ENCODE peak calls at places on chromosomes 12 and 14, in five cellular contexts. A is K562, D is colonic mucosa, V is heart left ventricle, Q is Caco-2. W is an unnamed sample.

GRCh38 chr12:112178796-112179195 is 53.4 kb downstream of the TRAFD1 start:
- DNase-seq in A (no peak), D (no peak), V (no peak), Q (no peak), W (no peak)

GRCh38 chr12:9134981-9135628 is 19.4 kb upstream of the A2M start:
- DNase-seq in A (peak), D (no peak), V (no peak), Q (no peak), W (no peak)

GRCh38 chr14:105666420-105666819 is 140.0 kb downstream of the TMEM121 start:
- DNase-seq in A (no peak), D (no peak), V (no peak), Q (no peak), W (no peak)

GRCh38 chr12:81303935-81304334 is 226.1 kb downstream of the ACSS3 start:
- DNase-seq in A (no peak), D (no peak), V (no peak), Q (no peak), W (no peak)

GRCh38 chr14:103871596-103872480 is 24.5 kb upstream of the PPP1R13B start:
- DNase-seq in A (peak), D (peak), V (peak), Q (no peak), W (no peak)

GRCh38 chr12:75177997-75178396 is 31.6 kb downstream of the KCNC2 start:
- DNase-seq in A (no peak), D (no peak), V (no peak), Q (no peak), W (peak)

GRCh38 chr12:68915055-68915454 is 17.9 kb downstream of the CPM start:
- DNase-seq in A (no peak), D (no peak), V (no peak), Q (no peak), W (no peak)

GRCh38 chr14:104794641-104795467 is 694 bp downstream of the AKT1 start:
- DNase-seq in A (peak), D (peak), V (no peak), Q (no peak), W (no peak)

GRCh38 chr14:90903101-90903500 is 86.9 kb upstream of the TTC7B start:
- DNase-seq in A (peak), D (peak), V (no peak), Q (peak), W (peak)

GRCh38 chr12:2163172-2163927 is 110.6 kb downstream of the CACNA1C start:
- DNase-seq in A (peak), D (peak), V (peak), Q (no peak), W (no peak)

GRCh38 chr12:63967781-63968180 is 123.3 kb downstream of the SRGAP1 start:
- DNase-seq in A (no peak), D (no peak), V (no peak), Q (no peak), W (no peak)

GRCh38 chr14:43003845-43004244 is 1397.2 kb downstream of the LRFN5 start:
- DNase-seq in A (no peak), D (no peak), V (no peak), Q (no peak), W (peak)

GRCh38 chr14:55730602-55731001 is 150.6 kb downstream of the KTN1 start:
- DNase-seq in A (no peak), D (no peak), V (no peak), Q (no peak), W (no peak)

GRCh38 chr14:29926228-29926627 is 1.4 kb downstream of the PRKD1 start:
- DNase-seq in A (no peak), D (no peak), V (no peak), Q (no peak), W (no peak)

GRCh38 chr14:23452237-23452636 is 16.8 kb upstream of the MYH7 start:
- DNase-seq in A (no peak), D (no peak), V (no peak), Q (no peak), W (no peak)

GRCh38 chr12:23621910-23622309 is 327.6 kb downstream of the SOX5 start:
- DNase-seq in A (no peak), D (no peak), V (no peak), Q (no peak), W (no peak)

GRCh38 chr14:50018236-50019210 is 97.8 kb downstream of the VCPKMT start:
- DNase-seq in A (no peak), D (peak), V (no peak), Q (peak), W (no peak)

GRCh38 chr12:88558341-88558867 is 21.9 kb downstream of the KITLG start:
- DNase-seq in A (no peak), D (no peak), V (no peak), Q (no peak), W (no peak)

GRCh38 chr12:90801776-90802175 is 153.2 kb downstream of the CCER1 start:
- DNase-seq in A (no peak), D (no peak), V (no peak), Q (no peak), W (no peak)

GRCh38 chr14:56295743-56296142 is 177.5 kb downstream of the PELI2 start:
- DNase-seq in A (no peak), D (no peak), V (no peak), Q (no peak), W (no peak)

GRCh38 chr12:100017056-100017455 is 32.3 kb upstream of the ANKS1B start:
- DNase-seq in A (no peak), D (no peak), V (no peak), Q (no peak), W (no peak)

GRCh38 chr12:120640840-120641833 is 711 bp downstream of the CABP1 start:
- DNase-seq in A (peak), D (peak), V (peak), Q (peak), W (peak)

GRCh38 chr14:50085570-50086315 is 30.6 kb downstream of the VCPKMT start:
- DNase-seq in A (no peak), D (no peak), V (no peak), Q (no peak), W (peak)

GRCh38 chr12:31343139-31343538 is 17.2 kb upstream of the SINHCAF start:
- DNase-seq in A (no peak), D (no peak), V (no peak), Q (no peak), W (no peak)

GRCh38 chr14:50353126-50353525 is 41.0 kb downstream of the DMAC2L start:
- DNase-seq in A (no peak), D (no peak), V (no peak), Q (no peak), W (no peak)

GRCh38 chr12:6650832-6651231 is 3.6 kb upstream of the ACRBP start:
- DNase-seq in A (no peak), D (no peak), V (no peak), Q (no peak), W (no peak)
- TF ChIP-seq CTCF in A (no peak), D (no peak), V (no peak), Q (no peak), W (no peak)

DNA sequence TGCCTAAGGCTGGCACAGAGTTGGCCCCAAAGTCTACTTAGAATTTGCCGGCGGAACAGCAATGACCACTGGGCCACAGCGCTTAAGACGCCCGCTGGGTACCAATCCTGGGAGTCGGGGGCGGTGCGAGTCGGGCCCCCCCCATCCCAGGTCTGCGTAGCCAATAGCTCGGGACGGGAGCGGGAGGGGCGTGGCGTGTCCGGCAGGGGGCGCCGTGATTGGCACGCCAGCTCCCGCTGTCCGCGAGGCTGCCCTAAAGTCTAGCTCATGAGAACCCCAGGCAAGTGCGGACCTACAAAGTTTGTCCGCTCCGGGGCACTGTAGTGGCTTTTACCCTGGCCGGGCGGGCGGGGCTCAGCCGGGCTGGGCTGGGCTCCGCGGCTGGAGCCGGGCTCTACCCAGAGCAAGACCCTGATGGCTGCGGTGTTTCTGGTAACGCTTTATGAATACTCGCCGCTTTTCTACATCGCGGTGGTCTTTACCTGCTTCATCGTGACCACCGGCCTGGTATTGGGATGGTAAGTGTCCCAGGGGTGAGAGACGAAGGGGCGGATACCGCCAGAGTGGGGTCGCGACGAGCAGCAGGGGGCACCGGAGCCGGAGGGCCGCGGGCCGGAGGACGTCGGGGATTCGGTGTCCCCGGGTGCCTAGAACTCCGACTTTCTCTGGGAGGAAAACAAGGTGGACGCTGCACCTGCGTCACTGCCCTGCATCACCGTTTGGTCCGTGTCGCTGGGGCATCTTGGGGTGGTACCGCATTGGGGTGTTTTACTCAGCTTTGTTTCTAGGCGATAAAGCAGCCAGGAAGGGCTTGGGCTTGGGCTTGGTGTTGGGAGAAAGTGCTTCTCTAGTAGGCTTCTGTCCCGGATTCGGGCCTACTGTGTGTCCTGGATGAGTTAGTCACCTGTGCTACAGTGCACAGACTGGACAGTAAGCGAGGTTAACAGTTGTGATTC is at the start of gene CGRRF1:
- DNase-seq in A (peak), D (peak), V (peak), Q (peak), W (peak)
- H3K4me3 ChIP-seq in A (peak), D (peak), V (peak), Q (peak), W (peak)

GRCh38 chr12:96766232-96766631 is 140.8 kb upstream of the NEDD1 start:
- DNase-seq in A (no peak), D (no peak), V (no peak), Q (no peak), W (no peak)
- TF ChIP-seq CTCF in A (no peak), D (no peak), V (no peak), Q (peak), W (no peak)

DNA sequence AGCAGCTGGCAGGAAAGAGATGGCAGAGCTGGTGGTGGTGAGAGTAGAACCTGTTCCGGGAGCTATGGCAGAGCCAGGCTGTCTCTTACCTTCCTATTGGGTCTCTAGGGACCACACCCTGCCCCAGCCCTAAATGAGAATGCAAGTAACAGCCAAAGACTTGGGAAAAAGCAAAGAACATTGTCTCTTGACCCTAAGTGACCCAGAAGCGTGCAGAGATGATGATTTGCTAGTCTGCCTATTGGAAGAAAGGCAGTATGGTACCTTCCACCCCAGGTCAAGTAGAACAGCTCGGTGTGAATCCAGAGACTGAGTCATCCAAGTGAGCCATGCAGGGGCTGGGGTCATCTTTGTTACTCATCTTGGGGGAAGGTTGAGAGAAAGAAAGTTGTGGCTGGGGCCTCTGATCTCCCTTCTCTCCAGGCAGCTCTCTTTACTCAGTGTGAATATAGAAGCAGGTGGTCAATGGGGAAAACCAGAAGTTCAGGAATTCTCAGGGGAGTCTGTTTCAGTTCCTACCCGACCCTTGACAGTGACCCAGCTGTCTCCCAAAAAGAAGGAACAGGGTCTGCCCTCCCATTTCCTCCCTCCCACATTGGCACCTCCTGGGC is 1.7 kb downstream of the BLOC1S1 start:
- DNase-seq in A (peak), D (peak), V (peak), Q (no peak), W (no peak)
- H3K4me3 ChIP-seq in A (peak), D (peak), V (no peak), Q (peak), W (peak)

DNA sequence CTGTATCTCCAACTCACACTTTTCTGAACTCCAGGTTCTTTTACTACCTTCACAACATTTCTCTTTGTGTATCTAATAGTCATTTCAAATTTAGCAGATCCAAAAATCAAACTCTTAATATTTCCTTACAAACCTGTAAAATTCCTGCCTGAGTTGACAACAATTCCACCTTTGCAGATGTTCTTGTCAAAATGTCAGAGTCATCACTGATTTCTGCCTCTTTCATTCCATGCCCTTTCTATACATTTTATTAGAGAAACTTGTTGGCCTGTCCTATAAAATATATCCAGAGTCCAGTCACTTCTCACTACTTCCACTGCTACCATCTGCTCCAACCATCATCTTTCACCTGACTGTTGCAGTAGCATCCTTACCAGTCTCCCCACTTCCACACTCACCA is 119.7 kb downstream of the CAPZA3 start:
- DNase-seq in A (no peak), D (no peak), V (no peak), Q (no peak), W (no peak)
- TF ChIP-seq CTCF in A (no peak), D (no peak), V (no peak), Q (no peak), W (no peak)

DNA sequence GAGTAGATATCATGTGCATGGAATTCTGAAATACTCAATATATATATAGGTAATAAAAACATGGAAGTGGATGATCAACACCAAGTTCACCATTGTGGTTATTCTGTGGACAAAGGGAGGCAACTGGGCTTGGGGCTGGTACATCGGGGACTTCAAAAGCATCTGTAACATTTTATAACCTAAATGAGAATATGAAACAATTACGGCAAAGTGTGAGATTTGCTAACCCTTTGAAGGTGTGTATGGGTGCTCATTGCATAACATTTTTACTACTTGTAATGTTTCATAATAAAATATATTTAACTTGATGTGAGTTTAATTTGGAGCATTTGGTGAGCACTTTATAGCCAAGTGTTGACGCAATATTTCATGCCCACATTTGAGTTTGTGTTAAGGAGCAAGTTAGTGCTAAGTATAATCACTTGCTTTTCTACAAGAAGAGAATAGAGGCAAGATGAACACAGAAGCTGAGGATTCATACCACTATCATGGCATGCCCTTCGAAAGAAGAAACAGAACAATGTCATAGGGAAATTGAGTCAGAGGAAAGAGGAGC is 109.3 kb downstream of the NTN4 start:
- DNase-seq in A (no peak), D (peak), V (no peak), Q (no peak), W (no peak)
- H3K4me3 ChIP-seq in A (no peak), D (no peak), V (no peak), Q (no peak), W (no peak)

DNA sequence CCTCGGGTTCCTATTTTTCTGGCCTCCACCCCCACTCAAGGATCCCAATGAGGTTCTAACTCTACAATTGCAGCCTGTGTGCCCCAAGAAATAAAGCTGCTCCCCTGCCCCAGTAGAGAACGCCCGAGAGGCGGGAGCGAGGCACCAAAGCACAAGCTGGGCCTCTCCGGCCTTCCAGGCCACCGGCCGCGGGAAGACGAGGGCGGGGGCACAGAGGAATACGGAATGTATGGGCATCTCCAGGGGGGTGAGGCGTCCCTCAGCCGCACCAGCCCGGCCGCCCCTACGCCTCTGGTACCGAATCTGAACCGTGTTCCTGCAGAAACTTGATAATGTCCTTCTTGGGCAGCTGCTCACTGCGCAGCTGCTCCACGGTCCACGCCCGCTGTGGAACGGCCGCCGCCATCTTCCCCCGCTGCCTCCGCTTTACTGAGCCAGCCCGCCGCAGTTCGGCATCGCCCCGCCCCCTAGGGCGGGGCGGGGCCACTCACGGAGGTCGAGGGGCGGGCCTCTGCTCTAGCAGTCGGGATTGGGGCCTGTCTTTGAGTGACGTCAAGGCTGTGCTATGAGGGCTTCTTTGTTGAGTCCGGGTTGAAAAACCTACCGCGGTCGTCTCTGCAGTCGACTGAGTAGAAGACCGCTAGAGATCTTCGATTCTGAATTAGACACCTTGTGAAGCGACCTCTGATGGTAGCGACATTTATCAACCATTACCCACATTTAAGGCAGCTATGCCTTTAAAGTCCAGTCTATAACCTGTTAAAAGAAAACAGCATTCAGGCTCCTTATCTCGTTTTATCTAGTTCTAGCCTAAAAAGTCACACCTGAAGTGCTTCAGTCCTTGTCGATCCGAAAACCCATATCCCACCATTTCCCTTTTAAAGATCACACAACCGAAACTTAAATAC is at the start of gene FKBP3:
- DNase-seq in A (peak), D (peak), V (peak), Q (peak), W (peak)
- TF ChIP-seq CTCF in A (peak), D (no peak), V (no peak), Q (no peak), W (peak)

GRCh38 chr12:12759234-12759915 is 26.1 kb upstream of the APOLD1 start:
- DNase-seq in A (no peak), D (no peak), V (no peak), Q (no peak), W (no peak)
- H3K4me3 ChIP-seq in A (no peak), D (no peak), V (no peak), Q (no peak), W (no peak)

DNA sequence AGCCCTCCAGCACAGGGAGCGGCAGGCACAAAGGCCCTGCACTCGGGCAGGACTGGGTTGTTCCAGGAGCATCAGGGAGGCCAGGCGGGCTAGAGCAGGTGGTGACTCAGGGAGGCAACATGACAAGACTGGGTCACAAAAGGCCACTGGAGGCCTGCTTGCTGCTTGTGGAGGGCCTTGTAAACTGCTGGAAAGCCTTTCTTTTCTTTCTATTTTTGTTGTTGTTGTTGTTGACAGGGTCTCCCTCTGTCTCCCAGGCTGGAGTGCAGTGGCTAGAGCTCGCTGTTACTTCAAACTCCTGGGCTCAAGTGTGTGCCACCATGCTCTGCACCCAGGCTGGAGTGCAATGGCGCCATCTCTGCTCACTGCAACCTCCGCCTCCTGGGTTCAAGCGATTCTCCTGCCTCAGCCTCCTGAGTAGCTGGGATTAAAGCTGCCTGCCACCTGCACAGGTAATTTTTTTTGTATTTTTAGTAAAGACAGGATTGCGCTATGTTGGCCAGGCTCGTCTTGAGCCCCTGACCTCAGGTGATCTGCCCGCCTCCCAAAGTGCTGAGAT is 11.8 kb upstream of the RCOR1 start:
- DNase-seq in A (no peak), D (no peak), V (no peak), Q (no peak), W (no peak)
- TF ChIP-seq CTCF in A (no peak), D (no peak), V (no peak), Q (no peak), W (peak)

W was measured in A673.